ENCODE peak calls at places on chromosomes 3 and 15, in four cellular contexts. A is AG04450, F is epithelial cell of esophagus, B is left ventricle myocardium inferior. P is an unnamed sample.

GRCh38 chr15:44588541-44588940 is 51.6 kb downstream of the EIF3J start:
- DNase-seq in A (no peak), F (no peak), B (no peak), P (no peak)

GRCh38 chr15:69117431-69117841 is 43.0 kb upstream of the GLCE start:
- DNase-seq in A (no peak), F (peak; percentile 84), B (no peak), P (no peak)

GRCh38 chr3:181847276-181847675 is 135.6 kb downstream of the SOX2 start:
- DNase-seq in A (no peak), F (peak; percentile 33), B (no peak), P (no peak)

GRCh38 chr3:192571197-192571791 is 156.0 kb downstream of the FGF12 start:
- DNase-seq in A (peak; percentile 6), F (peak; percentile 59), B (peak; percentile 78), P (no peak)

GRCh38 chr3:157239082-157239704 is 79.2 kb upstream of the CCNL1 start:
- DNase-seq in A (no peak), F (peak; percentile 66), B (peak; percentile 43), P (no peak)

GRCh38 chr15:98799461-98799971 is 151.2 kb downstream of the IGF1R start:
- DNase-seq in A (no peak), F (peak; percentile 51), B (no peak), P (no peak)

GRCh38 chr3:194028434-194029004 is 107.4 kb upstream of the HES1 start:
- DNase-seq in A (no peak), F (no peak), B (no peak), P (no peak)

GRCh38 chr15:29032229-29032625 is 146.5 kb downstream of the APBA2 start:
- DNase-seq in A (no peak), F (no peak), B (no peak), P (no peak)

GRCh38 chr3:149091983-149092382 is 5.7 kb upstream of the HLTF start:
- DNase-seq in A (no peak), F (no peak), B (no peak), P (no peak)

GRCh38 chr3:43584043-43584826 is 37.6 kb downstream of the ANO10 start:
- DNase-seq in A (peak; percentile 10), F (peak; percentile 3), B (no peak), P (no peak)

GRCh38 chr3:76552653-76553052 is 487.2 kb upstream of the ROBO2 start:
- DNase-seq in A (no peak), F (no peak), B (no peak), P (no peak)

GRCh38 chr3:146033950-146034349 is 127.0 kb downstream of the PLOD2 start:
- DNase-seq in A (no peak), F (no peak), B (no peak), P (no peak)

GRCh38 chr3:248841-249520 is 52.4 kb downstream of the CHL1 start:
- DNase-seq in A (no peak), F (no peak), B (no peak), P (no peak)

GRCh38 chr15:100048736-100049135 is 293.0 kb downstream of the ADAMTS17 start:
- DNase-seq in A (no peak), F (no peak), B (no peak), P (no peak)

GRCh38 chr3:17120115-17120514 is 235.4 kb downstream of the PLCL2 start:
- DNase-seq in A (no peak), F (no peak), B (no peak), P (no peak)

GRCh38 chr3:9934993-9935392 is 1.4 kb downstream of the CRELD1 start:
- DNase-seq in A (no peak), F (no peak), B (no peak), P (no peak)
- H3K4me3 ChIP-seq in A (no peak overlapping the region), F (no peak overlapping the region), B (peak overlapping the region; percentile 95), P (no peak overlapping the region)

GRCh38 chr3:61926913-61927312 is 365.5 kb downstream of the PTPRG start:
- DNase-seq in A (peak; percentile 32), F (peak; percentile 68), B (no peak), P (peak; percentile 35)

GRCh38 chr3:61925721-61926120 is 364.4 kb downstream of the PTPRG start:
- DNase-seq in A (no peak), F (no peak), B (no peak), P (no peak)

GRCh38 chr3:61928020-61928419 is 366.6 kb downstream of the PTPRG start:
- DNase-seq in A (no peak), F (no peak), B (no peak), P (no peak)

GRCh38 chr3:61928776-61929175 is 367.4 kb downstream of the PTPRG start:
- DNase-seq in A (no peak), F (no peak), B (no peak), P (no peak)

DNA sequence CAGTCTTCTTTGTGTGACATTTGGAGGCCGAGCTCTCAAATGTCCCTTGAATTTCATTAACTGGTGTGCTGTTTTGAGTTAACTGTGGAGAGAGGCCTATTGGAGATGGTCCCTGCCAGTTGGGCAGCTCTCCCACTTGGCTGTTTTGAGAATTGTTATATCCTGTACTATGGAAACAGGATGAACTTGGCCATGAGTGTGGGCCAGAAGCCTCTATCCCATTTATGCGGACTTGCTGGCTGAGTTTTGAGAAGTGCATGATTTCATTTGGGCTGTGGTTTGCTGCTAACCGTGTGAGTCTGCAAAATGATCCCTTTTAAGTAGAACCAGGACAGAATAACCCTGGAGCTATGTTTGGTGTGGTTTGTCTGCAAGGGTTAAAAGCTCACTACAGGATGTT is 366.0 kb downstream of the PTPRG start:
- DNase-seq in A (peak; percentile 26), F (peak; percentile 14), B (peak; percentile 83), P (peak; percentile 81)
- TF ChIP-seq CTCF in A (no peak), F (no peak), B (no peak), P (no peak)

GRCh38 chr3:104521606-104522336 is 844.9 kb upstream of the ALCAM start:
- DNase-seq in A (no peak), F (peak; percentile 34), B (no peak), P (no peak)
- H3K4me3 ChIP-seq in A (no peak overlapping the region), F (no peak overlapping the region), B (no peak overlapping the region), P (no peak overlapping the region)

DNA sequence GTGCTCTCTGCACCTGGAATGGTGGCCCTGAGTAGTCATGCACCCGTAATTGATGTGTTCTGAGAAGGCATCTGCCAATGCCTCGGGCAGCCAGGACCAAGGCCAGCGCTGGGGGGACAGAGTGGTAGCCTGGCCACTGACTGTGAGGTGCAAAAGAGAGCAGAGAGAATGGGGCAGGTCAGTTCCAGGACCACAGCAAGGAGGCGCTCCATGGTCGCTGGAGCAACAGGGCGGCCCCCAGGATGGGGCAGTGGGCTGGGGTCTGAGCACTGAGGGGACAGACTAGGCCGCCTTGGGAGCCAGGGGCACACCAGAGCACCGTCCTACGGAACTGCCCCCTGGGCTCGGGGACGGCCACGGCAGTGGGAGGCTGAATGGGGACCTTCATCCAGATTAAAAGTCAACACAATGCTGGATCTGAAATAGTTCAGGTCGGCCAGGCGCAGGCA is 48.3 kb upstream of the IQSEC1 start:
- DNase-seq in A (no peak), F (no peak), B (no peak), P (no peak)
- TF ChIP-seq CTCF in A (no peak), F (no peak), B (no peak), P (no peak)

GRCh38 chr3:64358853-64359252 is 133.6 kb upstream of the PRICKLE2 start:
- DNase-seq in A (no peak), F (no peak), B (no peak), P (no peak)

GRCh38 chr3:64359735-64360134 is 134.5 kb upstream of the PRICKLE2 start:
- DNase-seq in A (no peak), F (no peak), B (no peak), P (no peak)

GRCh38 chr3:64358176-64358575 is 132.9 kb upstream of the PRICKLE2 start:
- DNase-seq in A (no peak), F (no peak), B (no peak), P (no peak)

GRCh38 chr3:64361962-64362735 is 136.9 kb upstream of the PRICKLE2 start:
- DNase-seq in A (no peak), F (peak; percentile 60), B (no peak), P (no peak)

DNA sequence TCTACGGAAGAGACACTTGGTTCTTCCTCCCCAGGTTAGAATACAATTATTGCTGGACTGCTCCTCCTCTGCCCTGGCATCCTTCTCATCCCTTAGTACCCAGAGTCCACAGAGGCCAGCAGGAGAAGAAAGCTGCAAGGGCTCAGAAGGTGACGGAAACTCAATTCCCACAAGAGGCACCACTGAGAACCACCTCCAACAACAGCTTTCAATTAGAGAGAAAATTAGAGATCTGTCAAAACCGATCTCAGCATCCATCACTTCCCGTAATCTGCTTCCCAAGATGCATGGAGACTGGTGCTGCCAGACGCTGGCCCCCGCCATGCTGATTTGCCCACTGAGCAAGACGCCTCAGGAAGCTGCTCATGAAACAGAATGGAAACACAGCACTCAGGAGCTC is 135.0 kb upstream of the PRICKLE2 start:
- DNase-seq in A (no peak), F (no peak), B (no peak), P (no peak)
- H3K4me3 ChIP-seq in A (no peak overlapping the region), F (no peak overlapping the region), B (no peak overlapping the region), P (no peak overlapping the region)

GRCh38 chr15:85071534-85071933 is 89.9 kb downstream of the PDE8A start:
- DNase-seq in A (no peak), F (no peak), B (no peak), P (no peak)

GRCh38 chr15:85071061-85071460 is 89.4 kb downstream of the PDE8A start:
- DNase-seq in A (no peak), F (no peak), B (no peak), P (no peak)

GRCh38 chr15:85072917-85073316 is 91.3 kb downstream of the PDE8A start:
- DNase-seq in A (no peak), F (no peak), B (no peak), P (no peak)

DNA sequence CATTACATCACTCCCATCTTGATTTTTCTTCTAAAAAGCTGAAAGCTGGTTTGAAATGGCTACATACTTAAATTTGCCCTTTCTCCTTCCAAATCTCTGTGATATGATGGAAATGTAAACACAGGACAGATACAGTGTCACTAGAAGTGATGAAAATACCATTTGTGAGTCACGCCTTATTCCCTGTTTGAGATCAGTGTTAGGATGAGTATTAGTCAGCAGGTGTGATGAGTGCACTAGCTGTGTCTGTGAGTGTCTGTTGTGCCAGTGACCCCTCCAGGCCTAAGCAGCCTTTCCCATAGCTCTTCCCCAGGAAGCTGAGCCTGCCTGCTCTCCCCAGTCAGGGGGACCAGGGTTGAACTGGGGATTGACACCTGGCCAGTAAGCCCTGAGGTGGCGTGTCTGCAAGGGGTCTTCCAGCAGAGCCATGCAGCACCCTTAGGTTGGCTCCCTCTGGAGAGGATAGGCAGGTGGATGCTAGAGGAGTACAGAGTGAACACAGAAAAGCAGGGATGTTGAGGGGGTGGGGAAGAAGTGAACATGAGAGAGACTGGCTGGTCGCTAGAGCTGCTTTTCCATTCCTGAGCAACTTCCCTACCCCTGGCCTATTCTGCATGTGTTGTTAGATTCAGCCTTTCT is 92.0 kb downstream of the PDE8A start:
- DNase-seq in A (no peak), F (peak; percentile 78), B (no peak), P (no peak)
- TF ChIP-seq CTCF in A (no peak), F (no peak), B (no peak), P (no peak)

GRCh38 chr3:196178993-196179379 is 32.2 kb downstream of the ZDHHC19 start:
- DNase-seq in A (no peak), F (no peak), B (no peak), P (no peak)
- H3K4me3 ChIP-seq in A (no peak overlapping the region), F (no peak overlapping the region), B (no peak overlapping the region), P (no peak overlapping the region)

P was measured in BJ.